ENCODE peak calls at places on chromosome 1, in eight cellular contexts. M is tibial artery, V is HFF-Myc, H is psoas muscle, W is endodermal cell, K is fibroblast of mammary gland, F is endothelial cell of umbilical vein, J is lower lobe of right lung. S is an unnamed sample.

GRCh38 chr1:160768295-160768657 is 27.7 kb upstream of the LY9 start:
- DNase-seq in F (no peak), H (no peak), V (no peak), K (no peak), M (no peak), W (peak), J (peak), S (peak)

GRCh38 chr1:208888376-208888775 is 644.2 kb upstream of the PLXNA2 start:
- DNase-seq in F (peak), K (no peak), H (no peak), J (no peak), M (no peak), W (no peak), V (no peak), S (no peak)

GRCh38 chr1:6414443-6414844 is 5.3 kb downstream of the HES2 start:
- DNase-seq in W (peak), K (peak), V (peak), M (no peak), J (no peak), F (peak), H (no peak), S (peak)

GRCh38 chr1:30731806-30732276 is 8.5 kb upstream of the MATN1 start:
- DNase-seq in F (no peak), V (no peak), H (no peak), J (no peak), W (no peak), M (no peak), K (no peak), S (no peak)

GRCh38 chr1:203569490-203570318 is 56.9 kb upstream of the ATP2B4 start:
- DNase-seq in W (peak), M (no peak), J (no peak), F (no peak), V (no peak), H (no peak), K (peak), S (peak)

GRCh38 chr1:97247196-97247595 is 525.6 kb downstream of the PTBP2 start:
- DNase-seq in F (no peak), W (no peak), J (no peak), K (peak), M (no peak), H (no peak), V (no peak), S (no peak)

GRCh38 chr1:19678493-19678892 is 13.8 kb downstream of the HTR6 start:
- DNase-seq in K (no peak), W (no peak), F (no peak), J (no peak), V (no peak), M (no peak), H (no peak), S (no peak)

GRCh38 chr1:147225193-147225730 is at the start of gene FMO5:
- DNase-seq in F (peak), V (peak), J (peak), W (peak), K (peak), M (peak), H (peak), S (no peak)

GRCh38 chr1:201085902-201086735 is 26.1 kb downstream of the CACNA1S start:
- DNase-seq in F (peak), W (peak), V (no peak), K (peak), M (peak), J (peak), H (peak), S (peak)

GRCh38 chr1:54854376-54855020 is 32.5 kb downstream of the DHCR24 start:
- DNase-seq in W (no peak), K (no peak), V (no peak), H (no peak), M (no peak), F (no peak), J (no peak), S (peak)

GRCh38 chr1:1858382-1859086 is 32.4 kb downstream of the GNB1 start:
- DNase-seq in M (peak), W (peak), F (peak), K (peak), J (peak), H (peak), V (peak), S (peak)
- TF ChIP-seq CTCF in M (no peak), W (peak), F (peak), K (peak), J (peak), H (peak), V (peak), S (peak)

DNA sequence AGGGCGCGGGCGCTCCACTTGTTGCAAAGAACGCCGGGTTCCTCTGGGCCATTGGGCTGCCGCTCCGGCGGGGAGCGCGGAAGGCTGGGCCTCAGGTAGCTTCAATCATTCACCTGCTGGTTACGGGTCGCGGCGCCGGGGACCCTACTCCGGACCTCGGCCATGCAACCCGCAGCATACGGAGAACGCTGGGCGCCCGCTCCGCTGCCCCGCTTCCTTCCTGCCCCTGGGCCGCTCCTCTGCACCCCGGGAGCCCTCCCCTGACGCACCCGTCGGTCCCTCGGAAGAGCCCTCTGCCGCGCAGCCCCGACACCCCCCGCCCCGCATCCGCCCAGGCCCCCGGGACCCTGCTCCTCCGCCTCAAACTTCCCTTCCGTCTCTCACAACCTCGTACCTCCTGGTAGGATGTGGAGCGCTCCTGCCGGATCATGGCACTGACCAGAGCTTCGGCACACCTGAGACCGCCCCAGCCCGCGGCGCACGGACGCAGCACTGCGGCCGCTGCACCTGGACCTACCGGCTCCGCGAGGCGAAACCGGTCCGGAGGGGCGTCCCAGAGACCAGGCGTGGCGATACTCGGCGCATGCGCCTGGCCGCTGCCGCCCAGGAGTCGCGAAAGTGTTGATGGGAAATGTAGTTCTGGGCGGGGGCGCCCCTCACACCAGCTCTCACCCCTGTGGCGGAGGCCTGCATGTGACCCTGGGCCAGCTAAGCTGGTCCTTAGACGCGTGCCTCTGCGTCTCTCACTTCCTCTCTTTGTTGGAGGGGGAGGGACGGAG is at the start of gene PACC1:
- DNase-seq in W (peak), V (peak), H (peak), F (peak), K (peak), J (peak), M (peak), S (peak)
- TF ChIP-seq CTCF in W (no peak), V (no peak), H (no peak), F (peak), K (no peak), J (no peak), M (no peak), S (no peak)

GRCh38 chr1:218247339-218247738 is 37.8 kb upstream of the RRP15 start:
- DNase-seq in V (no peak), J (no peak), K (no peak), M (no peak), F (no peak), H (no peak), W (no peak), S (no peak)

GRCh38 chr1:218249757-218250156 is 35.3 kb upstream of the RRP15 start:
- DNase-seq in W (no peak), M (no peak), K (no peak), F (no peak), V (no peak), H (no peak), J (no peak), S (no peak)

GRCh38 chr1:218254296-218254918 is 30.7 kb upstream of the RRP15 start:
- DNase-seq in F (no peak), V (no peak), W (peak), M (no peak), J (no peak), K (no peak), H (no peak), S (no peak)

DNA sequence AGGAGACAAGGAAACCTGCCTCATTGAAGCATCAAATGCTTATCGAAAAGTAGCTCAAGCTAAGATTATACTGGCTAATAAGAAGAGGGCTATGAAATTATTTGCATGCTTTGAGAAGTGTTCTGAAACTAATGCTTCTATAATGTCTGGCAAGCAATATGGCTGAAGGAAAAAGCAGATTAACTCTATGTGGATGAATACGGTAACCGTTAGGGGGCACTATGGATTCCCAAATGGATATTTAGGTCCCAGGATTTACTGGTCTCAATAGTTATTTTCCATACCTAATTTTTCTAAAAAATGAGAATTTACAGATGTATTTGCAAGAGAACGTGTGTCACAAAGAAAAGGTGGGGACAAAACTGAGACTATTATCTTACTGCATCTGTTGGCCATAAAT is 34.6 kb upstream of the RRP15 start:
- DNase-seq in K (no peak), M (no peak), H (no peak), J (no peak), W (no peak), V (no peak), F (no peak), S (no peak)
- TF ChIP-seq CTCF in K (peak), M (no peak), H (no peak), J (no peak), W (peak), V (no peak), F (no peak), S (peak)

GRCh38 chr1:44609768-44610526 is 64.3 kb downstream of the TMEM53 start:
- DNase-seq in M (no peak), F (no peak), H (no peak), V (no peak), W (peak), K (no peak), J (no peak), S (no peak)
- TF ChIP-seq CTCF in M (no peak), F (no peak), H (no peak), V (no peak), W (no peak), K (no peak), J (no peak), S (peak)

DNA sequence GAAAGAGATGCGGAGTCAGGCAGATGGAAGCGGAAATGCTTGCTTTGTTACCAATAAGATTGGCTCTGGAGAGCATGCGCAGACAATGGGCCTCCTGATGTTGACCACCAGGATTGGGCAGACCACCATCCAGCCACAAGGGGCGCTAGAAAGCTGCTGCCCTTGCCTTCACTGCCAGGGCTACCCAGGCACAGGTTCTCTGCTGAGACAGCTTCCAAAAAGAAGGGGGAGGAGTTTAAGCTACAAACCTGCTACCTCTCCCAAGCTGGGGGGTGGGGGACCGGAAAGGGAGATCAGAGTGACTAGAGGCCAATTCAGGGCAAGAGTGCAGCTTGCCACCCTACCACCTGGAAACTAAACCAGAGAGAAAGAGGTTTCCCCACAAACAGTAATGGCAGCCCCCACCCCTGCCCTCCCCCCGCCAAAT is 369.7 kb downstream of the RRAGC start:
- DNase-seq in F (peak), V (peak), K (peak), J (no peak), M (no peak), W (peak), H (no peak), S (no peak)
- TF ChIP-seq CTCF in F (peak), V (peak), K (peak), J (peak), M (no peak), W (peak), H (peak), S (peak)

GRCh38 chr1:17573518-17574041 is 34.1 kb downstream of the ARHGEF10L start:
- DNase-seq in F (no peak), W (peak), J (no peak), M (no peak), K (no peak), V (no peak), H (no peak), S (no peak)

GRCh38 chr1:17575786-17576584 is 36.5 kb downstream of the ARHGEF10L start:
- DNase-seq in V (no peak), F (no peak), W (no peak), M (no peak), H (no peak), K (no peak), J (no peak), S (no peak)

GRCh38 chr1:17572264-17572985 is 32.9 kb downstream of the ARHGEF10L start:
- DNase-seq in H (no peak), M (no peak), W (peak), J (no peak), V (no peak), F (no peak), K (no peak), S (no peak)

GRCh38 chr1:17577907-17578297 is 38.4 kb downstream of the ARHGEF10L start:
- DNase-seq in V (no peak), F (no peak), K (no peak), J (no peak), H (no peak), W (no peak), M (no peak), S (no peak)

DNA sequence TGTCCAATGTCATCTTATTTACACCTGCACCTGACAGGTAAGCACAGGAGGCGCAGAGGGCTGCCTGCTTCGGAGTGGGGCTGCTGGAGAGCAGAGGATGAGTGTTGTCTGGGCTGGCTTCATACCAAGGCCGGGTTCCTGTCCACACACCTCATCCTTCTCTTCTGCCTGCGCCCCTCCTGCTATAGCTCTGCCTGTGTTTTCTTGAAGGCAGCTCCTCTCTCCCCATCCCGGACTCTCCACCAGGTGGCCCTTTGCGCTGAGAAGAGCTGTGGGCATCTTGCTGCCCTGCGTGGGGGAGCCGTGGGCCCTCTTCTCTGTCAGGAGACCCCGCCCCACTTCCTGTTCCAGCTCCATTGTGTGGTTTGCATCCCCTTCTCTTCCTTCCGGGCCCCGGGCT is 35.0 kb downstream of the ARHGEF10L start:
- DNase-seq in W (peak), J (no peak), V (no peak), K (no peak), H (no peak), M (no peak), F (no peak), S (no peak)
- TF ChIP-seq CTCF in W (peak), J (no peak), V (peak), K (no peak), H (peak), M (peak), F (no peak), S (peak)